ENCODE peak calls at places on chromosomes 7 and 10, in five cellular contexts. One of them, this sample, is unnamed.
A peak's percentile ranks its signal among the peaks of the same experiment; 100 is the strongest.

GRCh38 chr10:111137012-111137411 is 60.2 kb downstream of the ADRA2A start:
- DNase-seq in pancreas: peak; percentile 35
- DNase-seq in prostate gland: peak; percentile 10
- DNase-seq in ovary: no peak
- DNase-seq in HCT116: no peak
- DNase-seq in this sample: no peak

GRCh38 chr7:143987513-143987912 is 12.6 kb upstream of the OR6B1 start:
- DNase-seq in HCT116: no peak
- DNase-seq in pancreas: no peak
- DNase-seq in prostate gland: no peak
- DNase-seq in ovary: no peak
- DNase-seq in this sample: no peak

GRCh38 chr10:1241973-1242935 is 186.1 kb downstream of the WDR37 start:
- DNase-seq in prostate gland: no peak
- DNase-seq in ovary: no peak
- DNase-seq in pancreas: no peak
- DNase-seq in HCT116: no peak
- DNase-seq in this sample: no peak

GRCh38 chr7:77331938-77332695 is 84.0 kb downstream of the GSAP start:
- DNase-seq in pancreas: peak; percentile 52
- DNase-seq in prostate gland: peak; percentile 62
- DNase-seq in ovary: peak; percentile 61
- DNase-seq in HCT116: peak; percentile 87
- DNase-seq in this sample: peak; percentile 75

GRCh38 chr7:104397442-104397841 is 69.0 kb downstream of the LHFPL3 start:
- DNase-seq in HCT116: no peak
- DNase-seq in prostate gland: no peak
- DNase-seq in ovary: no peak
- DNase-seq in pancreas: no peak
- DNase-seq in this sample: no peak

GRCh38 chr10:113447278-113447677 is 105.6 kb upstream of the HABP2 start:
- DNase-seq in ovary: no peak
- DNase-seq in HCT116: no peak
- DNase-seq in pancreas: no peak
- DNase-seq in prostate gland: no peak
- DNase-seq in this sample: no peak

GRCh38 chr7:158015403-158016116 is 572.1 kb downstream of the PTPRN2 start:
- DNase-seq in prostate gland: no peak
- DNase-seq in HCT116: no peak
- DNase-seq in pancreas: no peak
- DNase-seq in ovary: no peak
- DNase-seq in this sample: peak; percentile 56

GRCh38 chr10:117075064-117075463 is 63.0 kb downstream of the VAX1 start:
- DNase-seq in prostate gland: no peak
- DNase-seq in ovary: no peak
- DNase-seq in pancreas: no peak
- DNase-seq in HCT116: no peak
- DNase-seq in this sample: no peak

GRCh38 chr7:28125381-28126046 is 55.1 kb downstream of the JAZF1 start:
- DNase-seq in prostate gland: no peak
- DNase-seq in ovary: no peak
- DNase-seq in HCT116: no peak
- DNase-seq in pancreas: no peak
- DNase-seq in this sample: no peak

GRCh38 chr7:30266686-30267085 is 17.7 kb upstream of the ZNRF2 start:
- DNase-seq in ovary: no peak
- DNase-seq in prostate gland: no peak
- DNase-seq in HCT116: no peak
- DNase-seq in pancreas: no peak
- DNase-seq in this sample: no peak

GRCh38 chr10:117431160-117431559 is 55.9 kb upstream of the PDZD8 start:
- DNase-seq in HCT116: peak; percentile 28
- DNase-seq in pancreas: no peak
- DNase-seq in prostate gland: no peak
- DNase-seq in ovary: no peak
- DNase-seq in this sample: no peak

GRCh38 chr10:35367991-35368390 is 31.7 kb downstream of the CCNY start:
- DNase-seq in pancreas: no peak
- DNase-seq in HCT116: no peak
- DNase-seq in prostate gland: no peak
- DNase-seq in ovary: no peak
- DNase-seq in this sample: no peak

GRCh38 chr7:12281026-12281425 is 69.9 kb downstream of the TMEM106B start:
- DNase-seq in prostate gland: no peak
- DNase-seq in ovary: no peak
- DNase-seq in pancreas: no peak
- DNase-seq in HCT116: no peak
- DNase-seq in this sample: no peak

GRCh38 chr7:98079891-98080653 is 26.6 kb upstream of the LMTK2 start:
- DNase-seq in ovary: no peak
- DNase-seq in pancreas: no peak
- DNase-seq in prostate gland: no peak
- DNase-seq in HCT116: no peak
- DNase-seq in this sample: no peak

GRCh38 chr10:25974897-25975459 is 40.9 kb downstream of the MYO3A start:
- DNase-seq in prostate gland: no peak
- DNase-seq in pancreas: no peak
- DNase-seq in HCT116: no peak
- DNase-seq in ovary: no peak
- DNase-seq in this sample: no peak

GRCh38 chr10:50415292-50415691 is 164.0 kb upstream of the ASAH2 start:
- DNase-seq in pancreas: no peak
- DNase-seq in ovary: no peak
- DNase-seq in prostate gland: no peak
- DNase-seq in HCT116: no peak
- DNase-seq in this sample: no peak

GRCh38 chr10:63554666-63555065 is 33.5 kb downstream of the REEP3 start:
- DNase-seq in ovary: no peak
- DNase-seq in HCT116: peak; percentile 26
- DNase-seq in pancreas: no peak
- DNase-seq in prostate gland: no peak
- DNase-seq in this sample: no peak

GRCh38 chr7:6026011-6026819 is 5.0 kb upstream of the ANKRD61 start:
- DNase-seq in HCT116: no peak
- DNase-seq in pancreas: peak; percentile 36
- DNase-seq in prostate gland: peak; percentile 80
- DNase-seq in ovary: no peak
- DNase-seq in this sample: peak; percentile 72

GRCh38 chr10:6065845-6066244 is 3.7 kb upstream of the IL2RA start:
- DNase-seq in HCT116: no peak
- DNase-seq in prostate gland: no peak
- DNase-seq in pancreas: no peak
- DNase-seq in ovary: no peak
- DNase-seq in this sample: no peak

GRCh38 chr7:43108255-43109011 is 4.0 kb upstream of the HECW1 start:
- DNase-seq in ovary: peak; percentile 28
- DNase-seq in pancreas: peak; percentile 67
- DNase-seq in HCT116: peak; percentile 44
- DNase-seq in prostate gland: peak; percentile 46
- DNase-seq in this sample: peak; percentile 67

GRCh38 chr7:74051629-74052410 is 23.8 kb downstream of the ELN start:
- DNase-seq in HCT116: peak; percentile 34
- DNase-seq in ovary: peak; percentile 31
- DNase-seq in pancreas: peak; percentile 67
- DNase-seq in prostate gland: no peak
- DNase-seq in this sample: no peak

GRCh38 chr7:79612903-79613302 is 159.4 kb upstream of the MAGI2 start:
- DNase-seq in prostate gland: no peak
- DNase-seq in ovary: no peak
- DNase-seq in pancreas: no peak
- DNase-seq in HCT116: no peak
- DNase-seq in this sample: no peak

GRCh38 chr10:5035356-5035755 is 31.7 kb upstream of the AKR1C2 start:
- DNase-seq in prostate gland: no peak
- DNase-seq in ovary: no peak
- DNase-seq in HCT116: no peak
- DNase-seq in pancreas: no peak
- DNase-seq in this sample: no peak

GRCh38 chr10:89369142-89370105 is 8.4 kb upstream of the IFIT1B start:
- DNase-seq in pancreas: no peak
- DNase-seq in HCT116: no peak
- DNase-seq in prostate gland: no peak
- DNase-seq in ovary: no peak
- DNase-seq in this sample: no peak

GRCh38 chr10:13000431-13000830 is 1.1 kb downstream of the CCDC3 start:
- DNase-seq in HCT116: no peak
- DNase-seq in prostate gland: no peak
- DNase-seq in ovary: no peak
- DNase-seq in pancreas: no peak
- DNase-seq in this sample: no peak
- H3K4me3 ChIP-seq in HCT116: peak overlapping the region; percentile 59
- H3K4me3 ChIP-seq in prostate gland: no peak overlapping the region
- H3K4me3 ChIP-seq in ovary: peak overlapping the region; percentile 4
- H3K4me3 ChIP-seq in pancreas: no peak overlapping the region
- H3K4me3 ChIP-seq in this sample: peak overlapping the region; percentile 53

GRCh38 chr10:43866712-43867111 is 218.0 kb upstream of the ZNF32 start:
- DNase-seq in prostate gland: no peak
- DNase-seq in HCT116: no peak
- DNase-seq in ovary: no peak
- DNase-seq in pancreas: no peak
- DNase-seq in this sample: no peak
- H3K4me1 ChIP-seq in prostate gland: no peaks in the 10 kb centered on the region
- H3K4me1 ChIP-seq in HCT116: no peaks in the 10 kb centered on the region
- H3K4me1 ChIP-seq in ovary: peaks cover 7% of the 10 kb centered on the region
- H3K4me1 ChIP-seq in pancreas: no peaks in the 10 kb centered on the region
- H3K4me1 ChIP-seq in this sample: peaks cover 47% of the 10 kb centered on the region

GRCh38 chr7:54785261-54785660 is 26.2 kb upstream of the SEC61G start:
- DNase-seq in ovary: no peak
- DNase-seq in HCT116: no peak
- DNase-seq in prostate gland: no peak
- DNase-seq in pancreas: no peak
- DNase-seq in this sample: no peak
- TF ChIP-seq CTCF in ovary: no peak
- TF ChIP-seq CTCF in HCT116: no peak
- TF ChIP-seq CTCF in prostate gland: no peak
- TF ChIP-seq CTCF in pancreas: no peak
- TF ChIP-seq CTCF in this sample: no peak

DNA sequence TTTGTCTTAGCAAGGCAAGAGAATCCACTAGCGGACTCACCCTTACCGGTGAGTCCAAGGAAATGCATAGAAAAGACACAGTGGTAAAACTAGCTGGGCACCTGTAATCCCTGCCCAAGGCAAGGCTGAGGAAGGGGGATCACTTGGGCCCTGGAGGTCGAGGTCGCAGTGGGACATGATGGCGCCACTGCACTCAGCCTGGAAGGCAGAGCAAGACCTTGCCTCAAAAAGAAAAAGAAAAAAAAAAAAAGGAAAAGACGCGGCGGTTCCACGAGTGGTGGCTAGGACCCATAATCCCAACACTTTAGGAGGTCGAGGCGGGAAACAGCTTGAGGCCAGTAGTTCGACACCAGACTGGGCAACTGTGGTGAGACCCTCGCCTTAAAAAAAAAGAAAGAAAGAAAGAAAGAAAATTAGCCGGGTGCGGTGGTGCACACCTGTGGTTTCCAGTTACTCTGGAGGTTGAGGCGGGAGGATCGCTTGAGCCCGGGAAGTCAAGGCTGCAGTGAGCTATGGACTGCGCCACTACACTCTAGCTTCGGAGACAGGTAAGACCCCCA is 808 bp upstream of the OTUD1 start:
- DNase-seq in prostate gland: no peak
- DNase-seq in ovary: no peak
- DNase-seq in pancreas: no peak
- DNase-seq in HCT116: no peak
- DNase-seq in this sample: no peak
- H3K4me3 ChIP-seq in prostate gland: peak overlapping the region; percentile 87
- H3K4me3 ChIP-seq in ovary: peak overlapping the region; percentile 43
- H3K4me3 ChIP-seq in pancreas: peak overlapping the region; percentile 9
- H3K4me3 ChIP-seq in HCT116: peak overlapping the region; percentile 64
- H3K4me3 ChIP-seq in this sample: peak overlapping the region; percentile 84

DNA sequence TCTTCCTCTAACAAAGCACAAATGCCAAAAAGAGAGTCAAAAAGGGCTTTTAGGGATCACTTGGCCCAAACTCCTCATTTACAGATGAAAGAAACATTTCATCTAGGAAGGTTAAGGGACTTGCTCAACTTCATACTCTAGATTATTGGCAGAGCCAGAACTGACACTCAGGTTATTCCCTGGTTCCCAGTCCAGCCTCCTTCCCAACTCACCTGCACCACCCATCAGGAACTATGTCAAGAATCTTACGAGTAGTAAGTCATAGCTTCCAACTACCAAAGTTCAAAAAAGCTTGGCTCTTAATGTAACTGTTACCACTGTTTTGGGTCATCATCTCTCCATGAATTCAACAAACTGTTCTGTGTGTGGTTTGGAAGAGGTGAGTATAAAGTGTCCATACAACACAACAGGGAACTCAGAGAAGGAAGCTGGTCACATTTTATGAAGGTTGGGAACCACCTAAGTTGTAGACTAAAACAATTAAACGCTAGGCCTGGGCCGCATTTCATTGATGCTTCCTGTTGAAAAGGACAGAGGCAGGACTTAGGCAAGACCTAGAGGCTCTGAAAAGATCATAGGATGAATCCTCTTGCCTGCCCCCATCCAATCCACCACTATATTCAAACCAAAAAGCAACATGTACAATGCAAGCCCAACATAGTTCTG is 9.1 kb downstream of the PIK3AP1 start:
- DNase-seq in prostate gland: no peak
- DNase-seq in HCT116: no peak
- DNase-seq in pancreas: no peak
- DNase-seq in ovary: no peak
- DNase-seq in this sample: no peak
- H3K4me1 ChIP-seq in prostate gland: no peaks in the 10 kb centered on the region
- H3K4me1 ChIP-seq in HCT116: no peaks in the 10 kb centered on the region
- H3K4me1 ChIP-seq in pancreas: peaks cover 16% of the 10 kb centered on the region
- H3K4me1 ChIP-seq in ovary: no peaks in the 10 kb centered on the region
- H3K4me1 ChIP-seq in this sample: no peaks in the 10 kb centered on the region

DNA sequence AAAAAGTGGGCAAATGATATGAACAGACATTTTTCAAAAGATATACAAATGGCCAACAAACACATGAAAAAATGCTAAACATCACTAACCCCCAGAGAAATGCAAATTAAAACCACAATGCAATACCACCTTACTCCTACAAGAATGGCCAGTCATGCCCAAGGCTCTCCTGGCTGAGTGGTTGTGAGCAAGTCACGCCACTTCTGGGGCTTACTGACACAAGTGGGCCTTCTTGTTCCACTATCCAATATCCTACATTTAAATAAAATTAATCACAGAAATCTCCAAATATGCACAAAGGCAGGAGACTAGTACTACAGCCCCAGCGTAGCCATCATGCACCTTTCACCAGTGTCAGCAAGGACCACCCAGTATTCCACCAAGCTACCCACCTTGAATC is 181.9 kb downstream of the TNS3 start:
- DNase-seq in prostate gland: no peak
- DNase-seq in HCT116: no peak
- DNase-seq in ovary: peak; percentile 2
- DNase-seq in pancreas: no peak
- DNase-seq in this sample: no peak
- TF ChIP-seq CTCF in prostate gland: no peak
- TF ChIP-seq CTCF in HCT116: no peak
- TF ChIP-seq CTCF in ovary: no peak
- TF ChIP-seq CTCF in pancreas: no peak
- TF ChIP-seq CTCF in this sample: no peak